ENCODE peak calls at places on chromosomes 11 and 22, in ten cellular contexts. W is HFFc6; E is RWPE2; H is CD4-positive, alpha-beta T cell; I is cardiac muscle cell; S is endothelial cell; N is fibroblast of mammary gland; Q is cardiac fibroblast; J is neural progenitor cell; Z is Calu3. C is an unnamed sample.

GRCh38 chr11:19552100-19552499 is 160.5 kb upstream of the NAV2 start:
- DNase-seq in W (no peak), E (no peak), H (no peak), I (no peak), S (no peak), N (peak), Q (no peak), J (no peak), Z (no peak), C (no peak)

GRCh38 chr22:38074181-38075104 is 9.5 kb downstream of the SLC16A8 start:
- DNase-seq in W (no peak), E (no peak), H (no peak), I (no peak), S (peak), N (no peak), Q (peak), J (peak), Z (no peak), C (no peak)

GRCh38 chr11:2313051-2313951 is 11.5 kb downstream of the TSPAN32 start:
- DNase-seq in W (no peak), E (peak), H (no peak), I (no peak), S (no peak), N (no peak), Q (no peak), J (no peak), Z (no peak), C (no peak)

GRCh38 chr11:94151903-94152677 is 23.4 kb downstream of the PANX1 start:
- DNase-seq in W (peak), E (no peak), H (no peak), I (no peak), S (no peak), N (peak), Q (peak), J (no peak), Z (peak), C (no peak)

GRCh38 chr11:9574556-9574805 is 1.0 kb downstream of the WEE1 start:
- DNase-seq in W (no peak), E (no peak), H (no peak), I (no peak), S (peak), N (no peak), Q (peak), J (peak), Z (no peak), C (no peak)

GRCh38 chr22:19812910-19813309 is 41.8 kb downstream of the GNB1L start:
- DNase-seq in W (no peak), E (no peak), H (no peak), I (no peak), S (no peak), N (no peak), Q (no peak), J (no peak), Z (no peak), C (no peak)

GRCh38 chr22:37484115-37485005 is 1.8 kb downstream of the MFNG start:
- DNase-seq in W (no peak), E (no peak), H (peak), I (no peak), S (peak), N (no peak), Q (no peak), J (peak), Z (no peak), C (peak)

GRCh38 chr22:27476729-27477128 is 324.8 kb downstream of the MN1 start:
- DNase-seq in W (peak), E (peak), H (no peak), I (peak), S (no peak), N (peak), Q (no peak), J (no peak), Z (peak), C (no peak)

GRCh38 chr22:50012201-50013181 is at the start of gene IL17REL:
- DNase-seq in W (peak), E (peak), H (no peak), I (no peak), S (peak), N (no peak), Q (peak), J (no peak), Z (peak), C (no peak)

GRCh38 chr22:19997561-19998231 is 18.9 kb downstream of the ARVCF start:
- DNase-seq in W (no peak), E (no peak), H (no peak), I (no peak), S (no peak), N (no peak), Q (no peak), J (no peak), Z (no peak), C (no peak)

GRCh38 chr22:22744412-22745224 is 100.2 kb downstream of the GGTLC2 start:
- DNase-seq in W (no peak), E (no peak), H (no peak), I (no peak), S (no peak), N (no peak), Q (no peak), J (no peak), Z (no peak), C (no peak)

GRCh38 chr11:67286621-67287333 is 2.3 kb upstream of the ANKRD13D start:
- DNase-seq in W (no peak), E (no peak), H (no peak), I (no peak), S (no peak), N (no peak), Q (no peak), J (no peak), Z (no peak), C (no peak)

GRCh38 chr11:128568166-128568778 is 19.1 kb downstream of the ETS1 start:
- DNase-seq in W (no peak), E (no peak), H (no peak), I (no peak), S (no peak), N (no peak), Q (no peak), J (no peak), Z (no peak), C (no peak)

GRCh38 chr11:60345489-60345888 is 18.4 kb downstream of the MS4A6E start:
- DNase-seq in W (no peak), E (no peak), H (no peak), I (peak), S (peak), N (no peak), Q (no peak), J (peak), Z (peak), C (peak)

GRCh38 chr11:4636962-4637661 is at the start of gene OR51D1:
- DNase-seq in W (peak), E (no peak), H (peak), I (peak), S (peak), N (peak), Q (peak), J (peak), Z (peak), C (peak)

GRCh38 chr11:89608234-89608966 is 101.7 kb upstream of the TRIM77 start:
- DNase-seq in W (no peak), E (no peak), H (no peak), I (no peak), S (no peak), N (no peak), Q (no peak), J (no peak), Z (no peak), C (no peak)

GRCh38 chr11:113419426-113420003 is 31.9 kb downstream of the ANKK1 start:
- DNase-seq in W (no peak), E (no peak), H (no peak), I (peak), S (no peak), N (no peak), Q (no peak), J (no peak), Z (no peak), C (no peak)

GRCh38 chr11:1542267-1542666 is 29.8 kb downstream of the DUSP8 start:
- DNase-seq in W (no peak), E (no peak), H (no peak), I (no peak), S (no peak), N (no peak), Q (no peak), J (no peak), Z (no peak), C (no peak)

GRCh38 chr11:117807482-117808272 is 10.7 kb upstream of the DSCAML1 start:
- DNase-seq in W (peak), E (no peak), H (peak), I (peak), S (peak), N (peak), Q (peak), J (peak), Z (peak), C (peak)

GRCh38 chr11:72451836-72452376 is 17.6 kb upstream of the CLPB start:
- DNase-seq in W (no peak), E (no peak), H (no peak), I (no peak), S (no peak), N (no peak), Q (no peak), J (no peak), Z (no peak), C (no peak)

GRCh38 chr11:72460091-72460647 is 25.8 kb upstream of the CLPB start:
- DNase-seq in W (no peak), E (no peak), H (no peak), I (no peak), S (no peak), N (no peak), Q (no peak), J (no peak), Z (no peak), C (no peak)

GRCh38 chr11:72456651-72457050 is 22.3 kb upstream of the CLPB start:
- DNase-seq in W (no peak), E (no peak), H (no peak), I (no peak), S (no peak), N (no peak), Q (no peak), J (no peak), Z (no peak), C (no peak)

DNA sequence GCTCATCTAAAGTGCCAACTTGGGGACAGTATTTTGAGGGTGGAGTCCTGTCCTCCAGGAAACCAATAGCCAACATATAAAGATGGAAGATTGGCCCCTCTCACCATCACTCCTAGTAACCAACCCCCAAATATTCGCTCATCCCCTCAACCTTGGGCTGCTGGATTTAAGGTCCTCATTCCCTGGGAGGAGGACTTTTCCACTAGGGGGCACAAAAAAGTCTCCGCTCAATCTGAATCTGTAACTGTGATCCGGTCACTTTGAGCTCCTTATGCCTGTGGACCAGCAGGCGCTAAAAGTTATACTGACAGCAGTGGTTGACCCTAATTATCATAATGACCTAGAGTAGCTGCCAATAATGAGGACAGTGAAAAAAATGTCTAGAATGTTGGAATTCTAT is 20.5 kb upstream of the CLPB start:
- DNase-seq in W (no peak), E (no peak), H (no peak), I (no peak), S (no peak), N (no peak), Q (no peak), J (peak), Z (no peak), C (no peak)
- TF ChIP-seq CTCF in W (peak), E (no peak), H (no peak), I (peak), S (no peak), N (peak), Q (peak), J (peak), Z (no peak), C (no peak)

DNA sequence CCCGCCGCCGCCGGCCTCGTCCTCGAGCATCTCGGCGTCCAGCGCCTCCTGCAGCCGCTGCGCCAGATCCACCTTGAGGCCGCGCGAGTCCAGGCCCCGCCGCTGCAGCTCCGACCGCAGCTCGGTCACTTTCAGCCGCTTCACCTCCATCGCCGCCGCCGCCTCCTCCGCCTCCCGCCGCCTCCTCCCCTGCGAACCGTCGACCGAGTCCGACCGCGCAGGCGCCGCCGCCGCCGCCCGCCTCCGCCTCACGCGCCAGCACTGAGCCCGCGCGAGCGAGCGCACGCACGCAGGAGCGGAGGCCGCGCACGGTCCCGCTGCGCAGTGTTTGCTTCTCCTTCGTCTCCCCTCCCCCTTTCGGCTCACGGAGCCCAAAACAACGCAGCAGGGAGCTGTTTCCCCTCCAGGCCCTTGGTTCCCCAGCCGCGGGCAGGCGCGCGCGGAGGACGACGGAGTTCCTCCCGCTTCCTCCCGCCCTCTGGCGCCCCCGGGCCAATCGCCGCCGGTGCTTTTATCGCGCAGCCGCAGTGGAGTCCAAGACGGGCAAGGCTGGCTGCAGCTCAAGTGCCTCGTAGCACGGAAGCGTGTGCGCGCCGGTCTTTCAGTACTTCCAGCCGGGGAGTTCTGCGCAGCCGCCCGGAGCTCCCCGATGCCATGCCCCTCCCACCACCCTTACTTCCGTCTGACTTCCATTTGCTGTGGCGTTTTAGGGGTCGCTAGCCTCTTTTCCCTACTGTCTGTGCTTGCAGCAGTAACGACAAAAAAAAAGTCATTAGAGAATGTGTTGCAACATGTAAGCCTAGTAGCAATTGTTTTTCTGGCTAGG is at the start of gene HNRNPUL2:
- DNase-seq in W (peak), E (peak), H (peak), I (peak), S (peak), N (peak), Q (peak), J (peak), Z (peak), C (peak)
- TF ChIP-seq CTCF in W (peak), E (no peak), H (no peak), I (peak), S (no peak), N (no peak), Q (no peak), J (peak), Z (no peak), C (no peak)

DNA sequence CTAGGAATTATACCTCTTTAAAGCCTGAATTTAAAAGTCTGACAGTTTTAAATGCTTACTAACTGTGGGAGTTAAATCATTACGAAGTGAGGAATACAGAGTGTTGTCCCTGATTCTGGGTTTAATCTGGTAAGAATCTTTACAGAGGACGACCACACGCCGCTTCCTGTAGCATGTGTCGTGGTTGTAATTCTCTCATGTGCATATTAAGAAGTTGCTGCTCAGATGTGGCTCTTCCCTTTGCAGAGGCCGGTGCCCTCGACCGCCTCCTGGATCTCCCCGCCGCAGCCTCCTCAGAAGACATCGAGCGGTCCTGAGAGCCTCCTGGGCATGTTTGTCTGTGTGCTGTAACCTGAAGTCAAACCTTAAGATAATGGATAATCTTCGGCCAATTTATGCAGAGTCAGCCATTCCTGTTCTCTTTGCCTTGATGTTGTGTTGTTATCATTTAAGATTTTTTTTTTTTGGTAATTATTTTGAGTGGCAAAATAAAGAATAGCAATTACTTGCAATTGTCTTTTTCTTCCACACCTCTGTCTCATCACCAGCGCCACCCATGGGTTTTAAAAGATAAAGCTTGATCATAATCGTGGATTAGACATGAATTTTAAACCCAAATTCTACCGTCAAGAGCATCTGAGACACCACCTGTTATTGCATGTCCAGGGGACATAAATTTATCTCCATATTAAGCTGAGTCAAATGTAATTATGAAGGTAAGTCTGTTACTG is 6.5 kb downstream of the GAL start:
- DNase-seq in W (no peak), E (no peak), H (peak), I (no peak), S (no peak), N (no peak), Q (no peak), J (no peak), Z (no peak), C (no peak)
- TF ChIP-seq CTCF in W (peak), E (no peak), H (no peak), I (no peak), S (no peak), N (peak), Q (no peak), J (peak), Z (no peak), C (no peak)

GRCh38 chr11:46247664-46248063 is 29.8 kb upstream of the CREB3L1 start:
- DNase-seq in W (no peak), E (no peak), H (no peak), I (peak), S (peak), N (peak), Q (no peak), J (peak), Z (peak), C (peak)
- TF ChIP-seq CTCF in W (peak), E (peak), H (peak), I (peak), S (peak), N (peak), Q (peak), J (peak), Z (peak), C (no peak)

GRCh38 chr11:85809881-85810280 is 1.1 kb downstream of the SYTL2 start:
- DNase-seq in W (peak), E (no peak), H (no peak), I (peak), S (peak), N (no peak), Q (no peak), J (peak), Z (peak), C (peak)
- TF ChIP-seq CTCF in W (peak), E (no peak), H (peak), I (no peak), S (no peak), N (peak), Q (no peak), J (peak), Z (peak), C (no peak)